ENCODE peak calls at places on chromosomes 12 and 14, in nine cellular contexts. One of them, this sample, is unnamed.

GRCh38 chr12:42213023-42213422 is 25.0 kb downstream of the YAF2 start:
- DNase-seq in ELF-1: peak; percentile 58
- DNase-seq in sigmoid colon: no peak
- DNase-seq in astrocyte of the cerebellum: no peak
- DNase-seq in hippocampal formation: no peak
- DNase-seq in neural crest cell: no peak
- DNase-seq in NCI-H187 treated with DMSO at 0.1 percent for 48 hours: no peak
- DNase-seq in neuronal stem cell: no peak
- DNase-seq in astrocyte of the spinal cord: peak; percentile 13
- DNase-seq in this sample: no peak

GRCh38 chr14:72904840-72905561 is 11.1 kb upstream of the DPF3 start:
- DNase-seq in neural crest cell: peak; percentile 57
- DNase-seq in NCI-H187 treated with DMSO at 0.1 percent for 48 hours: peak; percentile 13
- DNase-seq in neuronal stem cell: peak; percentile 57
- DNase-seq in hippocampal formation: peak; percentile 66
- DNase-seq in astrocyte of the cerebellum: peak; percentile 70
- DNase-seq in astrocyte of the spinal cord: peak; percentile 83
- DNase-seq in sigmoid colon: peak; percentile 79
- DNase-seq in ELF-1: peak; percentile 74
- DNase-seq in this sample: peak; percentile 50

GRCh38 chr12:47302111-47302597 is 222.4 kb upstream of the AMIGO2 start:
- DNase-seq in astrocyte of the cerebellum: no peak
- DNase-seq in sigmoid colon: no peak
- DNase-seq in hippocampal formation: no peak
- DNase-seq in neuronal stem cell: no peak
- DNase-seq in ELF-1: peak; percentile 59
- DNase-seq in astrocyte of the spinal cord: no peak
- DNase-seq in neural crest cell: no peak
- DNase-seq in NCI-H187 treated with DMSO at 0.1 percent for 48 hours: no peak
- DNase-seq in this sample: no peak

GRCh38 chr12:2284857-2285256 is 232.1 kb downstream of the CACNA1C start:
- DNase-seq in hippocampal formation: peak; percentile 19
- DNase-seq in neuronal stem cell: peak; percentile 59
- DNase-seq in ELF-1: peak; percentile 87
- DNase-seq in astrocyte of the spinal cord: peak; percentile 86
- DNase-seq in astrocyte of the cerebellum: peak; percentile 70
- DNase-seq in neural crest cell: peak; percentile 69
- DNase-seq in sigmoid colon: peak; percentile 84
- DNase-seq in NCI-H187 treated with DMSO at 0.1 percent for 48 hours: no peak
- DNase-seq in this sample: no peak

GRCh38 chr12:109462868-109463692 is 14.0 kb downstream of the KCTD10 start:
- DNase-seq in NCI-H187 treated with DMSO at 0.1 percent for 48 hours: no peak
- DNase-seq in ELF-1: peak; percentile 80
- DNase-seq in sigmoid colon: peak; percentile 97
- DNase-seq in astrocyte of the cerebellum: peak; percentile 98
- DNase-seq in hippocampal formation: no peak
- DNase-seq in astrocyte of the spinal cord: peak; percentile 99
- DNase-seq in neural crest cell: peak; percentile 21
- DNase-seq in neuronal stem cell: no peak
- DNase-seq in this sample: peak; percentile 87

GRCh38 chr12:100741084-100741711 is 53.4 kb upstream of the ANO4 start:
- DNase-seq in sigmoid colon: no peak
- DNase-seq in NCI-H187 treated with DMSO at 0.1 percent for 48 hours: no peak
- DNase-seq in hippocampal formation: peak; percentile 42
- DNase-seq in neural crest cell: no peak
- DNase-seq in ELF-1: no peak
- DNase-seq in neuronal stem cell: no peak
- DNase-seq in astrocyte of the spinal cord: peak; percentile 32
- DNase-seq in astrocyte of the cerebellum: peak; percentile 8
- DNase-seq in this sample: no peak

GRCh38 chr14:29215853-29216252 is 449.3 kb downstream of the FOXG1 start:
- DNase-seq in astrocyte of the spinal cord: no peak
- DNase-seq in NCI-H187 treated with DMSO at 0.1 percent for 48 hours: no peak
- DNase-seq in ELF-1: no peak
- DNase-seq in sigmoid colon: no peak
- DNase-seq in neuronal stem cell: no peak
- DNase-seq in neural crest cell: no peak
- DNase-seq in hippocampal formation: no peak
- DNase-seq in astrocyte of the cerebellum: no peak
- DNase-seq in this sample: no peak

GRCh38 chr14:100342195-100342594 is 19.1 kb downstream of the SLC25A47 start:
- DNase-seq in sigmoid colon: no peak
- DNase-seq in neural crest cell: no peak
- DNase-seq in hippocampal formation: no peak
- DNase-seq in astrocyte of the spinal cord: no peak
- DNase-seq in astrocyte of the cerebellum: no peak
- DNase-seq in neuronal stem cell: no peak
- DNase-seq in NCI-H187 treated with DMSO at 0.1 percent for 48 hours: no peak
- DNase-seq in ELF-1: no peak
- DNase-seq in this sample: no peak

GRCh38 chr14:36507847-36508417 is 12.1 kb downstream of the NKX2-1 start:
- DNase-seq in NCI-H187 treated with DMSO at 0.1 percent for 48 hours: no peak
- DNase-seq in neural crest cell: no peak
- DNase-seq in sigmoid colon: no peak
- DNase-seq in hippocampal formation: no peak
- DNase-seq in astrocyte of the spinal cord: no peak
- DNase-seq in ELF-1: no peak
- DNase-seq in astrocyte of the cerebellum: no peak
- DNase-seq in neuronal stem cell: no peak
- DNase-seq in this sample: no peak

GRCh38 chr14:94929354-94929753 is 159.4 kb upstream of the GSC start:
- DNase-seq in hippocampal formation: no peak
- DNase-seq in astrocyte of the cerebellum: no peak
- DNase-seq in sigmoid colon: no peak
- DNase-seq in neural crest cell: no peak
- DNase-seq in NCI-H187 treated with DMSO at 0.1 percent for 48 hours: no peak
- DNase-seq in astrocyte of the spinal cord: no peak
- DNase-seq in neuronal stem cell: no peak
- DNase-seq in ELF-1: no peak
- DNase-seq in this sample: no peak

GRCh38 chr12:12172106-12172511 is 94.7 kb downstream of the LRP6 start:
- DNase-seq in NCI-H187 treated with DMSO at 0.1 percent for 48 hours: no peak
- DNase-seq in astrocyte of the spinal cord: peak; percentile 65
- DNase-seq in ELF-1: no peak
- DNase-seq in hippocampal formation: no peak
- DNase-seq in neural crest cell: no peak
- DNase-seq in astrocyte of the cerebellum: peak; percentile 43
- DNase-seq in sigmoid colon: no peak
- DNase-seq in neuronal stem cell: no peak
- DNase-seq in this sample: no peak

GRCh38 chr12:51694146-51694545 is 103.1 kb downstream of the SCN8A start:
- DNase-seq in ELF-1: no peak
- DNase-seq in hippocampal formation: no peak
- DNase-seq in neuronal stem cell: no peak
- DNase-seq in astrocyte of the spinal cord: no peak
- DNase-seq in neural crest cell: no peak
- DNase-seq in sigmoid colon: no peak
- DNase-seq in NCI-H187 treated with DMSO at 0.1 percent for 48 hours: no peak
- DNase-seq in astrocyte of the cerebellum: no peak
- DNase-seq in this sample: no peak

GRCh38 chr12:50637870-50638481 is 125.9 kb upstream of the ATF1 start:
- DNase-seq in astrocyte of the spinal cord: peak; percentile 71
- DNase-seq in neural crest cell: no peak
- DNase-seq in sigmoid colon: no peak
- DNase-seq in astrocyte of the cerebellum: no peak
- DNase-seq in NCI-H187 treated with DMSO at 0.1 percent for 48 hours: peak; percentile 41
- DNase-seq in ELF-1: no peak
- DNase-seq in neuronal stem cell: no peak
- DNase-seq in hippocampal formation: peak; percentile 91
- DNase-seq in this sample: no peak

GRCh38 chr12:124852329-124852831 is 11.3 kb downstream of the SCARB1 start:
- DNase-seq in neural crest cell: no peak
- DNase-seq in astrocyte of the spinal cord: no peak
- DNase-seq in ELF-1: no peak
- DNase-seq in astrocyte of the cerebellum: no peak
- DNase-seq in neuronal stem cell: no peak
- DNase-seq in NCI-H187 treated with DMSO at 0.1 percent for 48 hours: no peak
- DNase-seq in hippocampal formation: no peak
- DNase-seq in sigmoid colon: peak; percentile 79
- DNase-seq in this sample: no peak